ENCODE peak calls at places on chromosomes 5 and 9, in seven cellular contexts. O is keratinocyte, J is upper lobe of right lung, K is transverse colon, H is adrenal gland, B is HepG2, A is astrocyte. Z is an unnamed sample.

GRCh38 chr5:31124026-31124425 is 69.5 kb upstream of the CDH6 start:
- DNase-seq in O (no peak), J (no peak), K (no peak), H (no peak), B (no peak), A (peak; percentile 20), Z (no peak)

GRCh38 chr5:71937906-71938698 is 169.2 kb upstream of the MAP1B start:
- DNase-seq in O (no peak), J (no peak), K (no peak), H (no peak), B (no peak), A (no peak), Z (no peak)

GRCh38 chr9:95773061-95773433 is 102.4 kb upstream of the ERCC6L2 start:
- DNase-seq in O (no peak), J (no peak), K (no peak), H (no peak), B (no peak), A (peak; percentile 78), Z (no peak)

GRCh38 chr9:121727295-121728028 is 76.0 kb downstream of the DAB2IP start:
- DNase-seq in O (no peak), J (no peak), K (no peak), H (no peak), B (no peak), A (no peak), Z (no peak)

GRCh38 chr5:159262472-159262858 is 625 bp upstream of the UBLCP1 start:
- DNase-seq in O (no peak), J (no peak), K (no peak), H (no peak), B (no peak), A (no peak), Z (peak; percentile 55)

GRCh38 chr9:2726620-2727335 is 9.5 kb downstream of the KCNV2 start:
- DNase-seq in O (no peak), J (no peak), K (no peak), H (no peak), B (no peak), A (peak; percentile 36), Z (no peak)

GRCh38 chr9:93665566-93666278 is 89.3 kb downstream of the PHF2 start:
- DNase-seq in O (no peak), J (no peak), K (peak; percentile 5), H (no peak), B (no peak), A (no peak), Z (no peak)

GRCh38 chr9:98121096-98121495 is 2.1 kb upstream of the TRIM14 start:
- DNase-seq in O (no peak), J (no peak), K (peak; percentile 68), H (no peak), B (no peak), A (no peak), Z (peak; percentile 64)

GRCh38 chr5:138149530-138149929 is 10.3 kb upstream of the NME5 start:
- DNase-seq in O (no peak), J (no peak), K (no peak), H (no peak), B (no peak), A (peak; percentile 4), Z (peak; percentile 23)

GRCh38 chr9:27504259-27504658 is 19.8 kb upstream of the IFNK start:
- DNase-seq in O (no peak), J (no peak), K (no peak), H (no peak), B (no peak), A (no peak), Z (no peak)

GRCh38 chr9:123391946-123392345 is 35.9 kb downstream of the CRB2 start:
- DNase-seq in O (no peak), J (no peak), K (no peak), H (no peak), B (no peak), A (no peak), Z (no peak)

GRCh38 chr5:86075139-86075538 is 542.6 kb upstream of the COX7C start:
- DNase-seq in O (no peak), J (no peak), K (no peak), H (no peak), B (no peak), A (no peak), Z (no peak)

GRCh38 chr5:76978869-76979268 is 26.0 kb downstream of the CRHBP start:
- DNase-seq in O (no peak), J (no peak), K (no peak), H (no peak), B (no peak), A (no peak), Z (no peak)

GRCh38 chr5:37837101-37838032 is 2.5 kb downstream of the GDNF start:
- DNase-seq in O (no peak), J (peak; percentile 81), K (peak; percentile 67), H (peak; percentile 80), B (no peak), A (peak; percentile 54), Z (peak; percentile 80)

GRCh38 chr9:14306672-14307646 is 7.0 kb downstream of the NFIB start:
- DNase-seq in O (no peak), J (no peak), K (no peak), H (no peak), B (no peak), A (peak; percentile 73), Z (no peak)

GRCh38 chr5:109784687-109785086 is 95.0 kb downstream of the MAN2A1 start:
- DNase-seq in O (no peak), J (no peak), K (no peak), H (no peak), B (no peak), A (no peak), Z (no peak)

GRCh38 chr5:60522299-60522915 is 177.6 kb downstream of the DEPDC1B start:
- DNase-seq in O (no peak), J (no peak), K (no peak), H (no peak), B (no peak), A (peak; percentile 65), Z (no peak)

GRCh38 chr5:3127423-3127911 is 376.0 kb upstream of the IRX2 start:
- DNase-seq in O (no peak), J (no peak), K (no peak), H (no peak), B (no peak), A (no peak), Z (no peak)

GRCh38 chr9:136899196-136899595 is 12.9 kb downstream of the TRAF2 start:
- DNase-seq in O (no peak), J (no peak), K (peak; percentile 70), H (no peak), B (no peak), A (no peak), Z (no peak)
- TF ChIP-seq CTCF in O (peak; percentile 17), J (no peak), K (no peak), H (no peak), B (no peak), A (no peak), Z (no peak)

DNA sequence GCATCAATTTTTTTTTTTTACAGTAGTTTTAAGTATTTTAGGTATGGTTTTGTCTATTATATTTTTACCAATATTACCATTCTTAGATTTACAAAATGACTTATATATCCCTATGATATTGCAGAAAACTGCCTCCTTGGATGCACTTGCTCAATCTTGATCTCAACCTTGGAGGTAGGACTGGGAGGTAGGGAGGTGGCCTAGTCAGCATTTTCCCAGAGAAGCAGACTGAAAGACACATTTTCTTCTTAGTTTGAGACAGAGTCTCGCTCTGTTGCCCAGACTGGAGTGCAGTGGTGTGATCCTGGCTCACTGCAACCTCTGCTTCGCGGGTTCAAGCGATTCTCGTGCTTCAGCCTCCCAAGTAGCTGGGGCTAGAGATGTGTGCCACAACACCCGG is 175.3 kb upstream of the SH3GL2 start:
- DNase-seq in O (no peak), J (no peak), K (no peak), H (no peak), B (no peak), A (no peak), Z (no peak)
- H3K27ac ChIP-seq in O (no peak overlapping the region), J (no peak overlapping the region), K (no peak overlapping the region), H (no peak overlapping the region), B (no peak overlapping the region), A (no peak overlapping the region), Z (no peak overlapping the region)

GRCh38 chr9:130157079-130157478 is 15.1 kb upstream of the NCS1 start:
- DNase-seq in O (no peak), J (no peak), K (no peak), H (no peak), B (no peak), A (no peak), Z (no peak)

GRCh38 chr9:130155647-130156046 is 16.6 kb upstream of the NCS1 start:
- DNase-seq in O (no peak), J (no peak), K (no peak), H (no peak), B (no peak), A (no peak), Z (no peak)

GRCh38 chr9:130159057-130159456 is 13.1 kb upstream of the NCS1 start:
- DNase-seq in O (no peak), J (no peak), K (no peak), H (no peak), B (peak; percentile 69), A (no peak), Z (no peak)

GRCh38 chr9:130154816-130155215 is 17.4 kb upstream of the NCS1 start:
- DNase-seq in O (no peak), J (no peak), K (no peak), H (no peak), B (no peak), A (no peak), Z (no peak)

DNA sequence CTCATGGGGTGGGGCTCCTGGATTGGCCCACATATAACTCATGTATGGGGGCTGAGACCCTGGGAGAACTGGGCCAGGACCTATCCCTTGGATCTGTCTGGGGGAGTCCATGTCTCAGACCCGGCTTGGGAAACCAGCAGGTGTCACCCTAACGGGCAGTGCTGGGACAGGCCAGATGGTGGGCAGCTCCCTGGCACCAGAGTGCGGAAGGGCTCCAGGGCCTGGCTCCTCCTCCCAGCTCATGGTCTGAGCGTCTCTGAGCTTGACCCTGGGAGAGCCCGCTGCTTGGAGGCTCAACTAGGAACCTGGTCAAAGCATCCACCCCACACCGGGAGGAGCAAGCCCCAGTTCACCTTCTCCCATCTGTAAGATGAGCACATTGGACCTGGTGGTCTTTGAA is 15.5 kb upstream of the NCS1 start:
- DNase-seq in O (no peak), J (no peak), K (no peak), H (peak; percentile 83), B (peak; percentile 35), A (no peak), Z (no peak)
- TF ChIP-seq CTCF in O (no peak), J (no peak), K (no peak), H (peak; percentile 54), B (peak; percentile 67), A (no peak), Z (no peak)

DNA sequence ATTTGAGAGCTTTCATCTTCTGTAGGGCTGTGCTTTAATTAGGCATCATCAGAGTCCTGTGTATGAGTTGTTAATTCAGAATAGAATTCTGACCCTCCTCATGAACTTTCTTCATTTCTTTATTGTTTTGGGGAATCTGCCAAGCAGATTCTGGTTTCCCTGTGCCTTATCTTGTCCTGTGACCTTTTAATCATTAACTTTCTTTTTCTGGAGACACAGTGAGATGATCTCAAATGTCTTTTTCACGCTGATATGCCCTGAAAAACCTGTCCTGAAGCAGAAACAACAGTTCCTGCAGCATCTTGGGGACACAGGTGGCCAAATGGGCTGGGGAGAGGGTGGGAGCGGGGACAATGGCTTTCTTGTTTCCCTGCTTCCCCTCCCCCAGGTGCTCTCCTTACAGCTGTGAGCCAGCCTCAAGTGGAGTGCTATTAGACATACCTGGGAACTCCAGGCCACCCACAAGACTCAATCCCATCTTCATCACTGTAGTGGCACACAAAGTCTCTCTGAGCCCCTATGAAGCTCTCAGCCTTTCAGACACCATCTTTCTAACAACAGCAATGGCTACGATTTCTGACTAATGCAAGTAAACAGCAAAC is 213.8 kb downstream of the ATP10B start:
- DNase-seq in O (no peak), J (no peak), K (peak; percentile 19), H (no peak), B (no peak), A (no peak), Z (no peak)
- H3K27ac ChIP-seq in O (no peak overlapping the region), J (no peak overlapping the region), K (peak overlapping the region; percentile 67), H (no peak overlapping the region), B (no peak overlapping the region), A (no peak overlapping the region), Z (no peak overlapping the region)